ENCODE peak calls at places on chromosome 17, in five cellular contexts. M is HCT116, B is prostate gland, J is transverse colon, T is K562. L is an unnamed sample.

GRCh38 chr17:78168906-78169793 is 769 bp downstream of the SYNGR2 start:
- DNase-seq in M (peak), B (peak), J (peak), T (peak), L (peak)

GRCh38 chr17:7842380-7842949 is 8.4 kb downstream of the KDM6B start:
- DNase-seq in M (no peak), B (peak), J (peak), T (peak), L (no peak)

GRCh38 chr17:15498107-15498506 is 30.7 kb upstream of the CDRT4 start:
- DNase-seq in M (no peak), B (no peak), J (no peak), T (peak), L (no peak)

GRCh38 chr17:4777969-4778760 is 6.5 kb downstream of the TM4SF5 start:
- DNase-seq in M (no peak), B (no peak), J (no peak), T (no peak), L (no peak)

GRCh38 chr17:51563961-51564360 is 303.6 kb downstream of the UTP18 start:
- DNase-seq in M (no peak), B (no peak), J (no peak), T (no peak), L (no peak)

GRCh38 chr17:46085522-46085921 is 86.5 kb downstream of the STH start:
- DNase-seq in M (no peak), B (no peak), J (no peak), T (no peak), L (no peak)

GRCh38 chr17:27247071-27247957 is 46.6 kb upstream of the WSB1 start:
- DNase-seq in M (no peak), B (peak), J (peak), T (no peak), L (no peak)

GRCh38 chr17:72359811-72360210 is 239.0 kb downstream of the SOX9 start:
- DNase-seq in M (no peak), B (no peak), J (no peak), T (no peak), L (no peak)

GRCh38 chr17:28760987-28761562 is 17.3 kb downstream of the TRAF4 start:
- DNase-seq in M (no peak), B (peak), J (peak), T (no peak), L (no peak)

GRCh38 chr17:49783051-49783715 is 5.3 kb upstream of the KAT7 start:
- DNase-seq in M (no peak), B (no peak), J (no peak), T (no peak), L (no peak)

GRCh38 chr17:73984981-73985380 is 218.5 kb upstream of the RPL38 start:
- DNase-seq in M (no peak), B (no peak), J (no peak), T (no peak), L (no peak)

GRCh38 chr17:55527520-55528118 is 16.4 kb upstream of the SMIM36 start:
- DNase-seq in M (peak), B (peak), J (no peak), T (no peak), L (peak)

DNA sequence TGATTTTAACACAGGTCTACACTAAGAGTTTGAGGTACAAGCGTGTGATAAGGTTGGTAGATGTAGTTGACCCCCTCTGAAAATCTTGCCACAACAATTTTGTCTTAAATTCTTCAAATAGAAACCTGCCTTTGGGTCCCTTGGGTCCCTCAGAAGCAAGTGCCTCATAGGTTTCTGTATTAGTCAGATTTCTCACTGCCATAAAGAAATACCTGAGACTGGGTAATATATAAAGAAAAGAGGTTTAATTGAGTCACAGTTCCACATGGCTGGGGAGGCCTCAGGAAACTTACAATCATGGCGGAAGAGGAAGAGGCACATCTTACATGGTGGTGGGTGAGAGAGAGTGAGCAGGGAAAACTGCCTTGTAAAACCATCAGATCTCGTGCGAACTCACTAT is 301.2 kb downstream of the MAP2K6 start:
- DNase-seq in M (no peak), B (no peak), J (no peak), T (no peak), L (no peak)
- TF ChIP-seq POLR2A in M (no peak), B (no peak), J (no peak), T (no peak), L (no peak)

DNA sequence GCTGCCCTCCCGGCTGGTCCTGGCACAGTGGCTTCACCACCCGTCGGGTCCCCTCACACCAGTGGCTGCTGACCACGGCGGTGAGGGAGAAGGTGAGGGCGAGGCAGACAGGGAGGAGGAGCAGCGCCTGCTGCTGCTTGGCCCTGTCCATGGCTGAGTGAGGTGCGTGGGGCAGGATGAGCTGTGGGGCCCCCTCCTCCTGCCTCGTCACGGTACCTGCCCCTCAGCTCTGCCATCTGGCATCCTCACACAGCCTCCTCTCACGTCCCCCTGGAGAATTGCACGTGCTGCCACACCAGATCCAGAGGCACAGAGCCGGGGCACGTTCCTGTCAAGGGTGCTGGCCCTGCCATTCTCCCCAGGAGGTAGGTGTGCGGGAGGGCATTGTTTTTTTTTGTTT is at the start of gene GSG1L2:
- DNase-seq in M (no peak), B (no peak), J (no peak), T (no peak), L (no peak)
- TF ChIP-seq POLR2A in M (no peak), B (no peak), J (no peak), T (no peak), L (no peak)

DNA sequence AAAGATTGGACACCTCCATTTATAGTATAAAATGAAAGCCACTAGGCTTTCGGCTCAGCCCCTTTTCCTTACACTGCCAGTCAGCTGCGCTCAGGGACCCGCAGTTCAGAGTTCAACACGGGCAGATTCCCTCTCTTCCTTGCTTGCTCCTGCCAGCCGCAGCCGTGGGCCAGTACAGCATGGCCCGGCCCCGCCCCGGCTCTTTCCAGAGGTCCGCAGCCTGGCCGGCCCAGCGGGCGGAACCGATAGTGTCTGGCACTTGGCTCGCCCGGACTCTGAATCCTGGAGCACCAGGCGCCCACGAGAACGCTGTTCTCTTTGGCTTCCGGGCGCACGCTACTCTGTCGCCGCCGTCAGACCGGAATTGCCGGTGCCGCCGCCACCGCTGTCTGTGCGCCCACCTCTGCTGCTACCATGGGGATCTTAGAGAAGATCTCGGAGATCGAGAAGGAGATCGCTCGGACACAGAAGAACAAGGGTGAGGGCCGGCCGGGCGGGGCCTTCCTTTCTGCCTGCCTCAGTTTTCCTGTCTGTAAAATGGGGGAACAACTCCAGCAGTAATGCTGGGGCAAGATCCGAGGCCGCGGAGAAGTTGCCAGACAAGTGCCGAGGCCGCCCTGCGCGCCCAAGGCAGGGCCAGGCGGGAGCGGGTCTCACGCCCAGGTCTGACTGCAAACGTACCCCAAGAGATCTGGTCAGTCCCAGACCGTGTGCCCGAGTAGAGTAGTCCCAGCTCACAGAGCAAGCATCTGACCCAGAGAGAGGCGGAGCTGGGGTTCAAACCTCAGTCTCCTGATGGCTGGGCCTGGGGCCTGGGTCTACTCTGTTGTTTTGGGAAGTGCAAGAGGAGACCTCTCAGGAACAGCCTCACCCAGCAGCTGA is at the start of gene DRG2:
- DNase-seq in M (peak), B (peak), J (peak), T (peak), L (peak)
- TF ChIP-seq POLR2A in M (peak), B (no peak), J (peak), T (peak), L (peak)

GRCh38 chr17:70562137-70562536 is 392.8 kb downstream of the KCNJ2 start:
- DNase-seq in M (no peak), B (no peak), J (no peak), T (no peak), L (no peak)
- TF ChIP-seq POLR2A in M (no peak), B (no peak), J (no peak), T (no peak), L (no peak)

GRCh38 chr17:47650525-47651522 is 1.1 kb downstream of the KPNB1 start:
- DNase-seq in M (peak), B (peak), J (peak), T (peak), L (peak)

GRCh38 chr17:47652570-47652969 is 2.9 kb downstream of the KPNB1 start:
- DNase-seq in M (no peak), B (no peak), J (no peak), T (no peak), L (no peak)

GRCh38 chr17:47649153-47649971 is at the start of gene KPNB1:
- DNase-seq in M (peak), B (peak), J (peak), T (peak), L (peak)

GRCh38 chr17:47651704-47652103 is 2.0 kb downstream of the KPNB1 start:
- DNase-seq in M (no peak), B (no peak), J (no peak), T (no peak), L (no peak)

DNA sequence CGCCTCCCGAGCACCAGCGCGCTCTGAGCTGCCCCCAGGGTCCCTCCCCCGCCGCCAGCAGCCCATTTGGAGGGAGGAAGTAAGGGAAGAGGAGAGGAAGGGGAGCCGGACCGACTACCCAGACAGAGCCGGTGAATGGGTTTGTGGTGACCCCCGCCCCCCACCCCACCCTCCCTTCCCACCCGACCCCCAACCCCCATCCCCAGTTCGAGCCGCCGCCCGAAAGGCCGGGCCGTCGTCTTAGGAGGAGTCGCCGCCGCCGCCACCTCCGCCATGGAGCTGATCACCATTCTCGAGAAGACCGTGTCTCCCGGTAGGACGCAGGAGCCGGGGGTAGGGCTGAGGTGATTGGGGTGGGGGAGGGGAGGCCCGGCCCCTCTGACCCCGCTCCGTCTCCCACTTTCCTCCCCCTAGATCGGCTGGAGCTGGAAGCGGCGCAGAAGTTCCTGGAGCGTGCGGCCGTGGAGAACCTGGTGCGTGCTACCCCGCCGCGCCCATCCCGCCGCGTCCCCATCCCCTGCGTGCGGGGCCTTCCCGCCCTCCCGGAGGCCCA is 329 bp downstream of the KPNB1 start:
- DNase-seq in M (no peak), B (no peak), J (no peak), T (peak), L (no peak)
- TF ChIP-seq POLR2A in M (no peak), B (peak), J (peak), T (peak), L (peak)

DNA sequence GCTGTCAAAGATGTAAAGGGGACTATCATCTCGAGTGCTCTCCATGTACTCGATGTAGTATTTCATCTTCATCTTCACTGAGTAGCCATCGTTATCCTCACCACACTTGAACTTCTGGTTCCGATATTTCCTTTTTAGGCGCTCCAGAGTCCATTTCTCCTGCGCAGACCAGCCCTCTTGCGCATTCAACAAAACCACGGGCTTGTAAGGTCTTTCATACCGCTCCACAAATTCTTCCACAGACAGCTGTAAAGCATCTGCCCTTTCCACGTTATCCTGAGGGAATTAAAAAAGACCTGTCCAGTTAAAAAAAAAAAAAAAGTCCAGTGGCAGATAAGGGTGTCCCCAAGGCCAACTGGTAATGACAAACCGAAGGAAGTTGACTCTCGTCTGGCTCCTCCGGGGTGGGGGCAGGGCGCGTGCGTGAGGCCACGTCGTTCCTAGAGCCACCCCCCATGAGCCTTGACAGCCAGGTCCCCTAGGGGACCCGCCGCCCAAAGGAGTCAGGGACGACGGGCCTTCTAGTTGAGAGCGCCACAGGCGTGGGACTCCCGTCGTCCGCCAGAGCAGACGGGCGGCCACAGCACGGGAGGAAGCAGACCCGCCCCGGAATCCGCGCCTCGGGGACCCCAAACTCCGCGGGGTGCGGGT is 701 bp downstream of the JMJD6 start:
- DNase-seq in M (no peak), B (peak), J (peak), T (peak), L (no peak)
- TF ChIP-seq POLR2A in M (no peak), B (peak), J (no peak), T (peak), L (peak)

DNA sequence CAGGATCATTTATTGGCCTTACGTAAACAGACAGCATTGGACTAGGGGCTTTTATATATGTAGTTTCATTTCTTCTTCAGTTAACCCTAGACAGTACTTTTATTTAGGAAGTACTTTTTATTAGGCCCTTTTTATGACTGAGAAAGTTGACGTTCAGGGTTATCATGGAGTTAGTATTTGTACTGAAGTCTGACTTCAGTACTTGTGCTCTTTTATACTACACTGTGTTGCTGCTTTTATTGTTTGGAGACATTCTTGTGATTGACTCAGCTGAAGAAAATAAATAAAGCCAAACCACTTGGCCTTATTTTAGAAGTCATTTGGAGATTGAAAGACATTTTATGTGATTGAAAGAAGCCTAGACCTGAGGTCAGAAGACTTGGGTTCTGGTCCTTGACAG is 6.9 kb downstream of the LIG3 start:
- DNase-seq in M (no peak), B (no peak), J (no peak), T (no peak), L (no peak)
- TF ChIP-seq POLR2A in M (no peak), B (no peak), J (no peak), T (no peak), L (no peak)

GRCh38 chr17:82528484-82529265 is 9.1 kb downstream of the FOXK2 start:
- DNase-seq in M (peak), B (peak), J (peak), T (no peak), L (peak)
- TF ChIP-seq POLR2A in M (no peak), B (no peak), J (no peak), T (no peak), L (no peak)

GRCh38 chr17:81708739-81709185 is 3.3 kb upstream of the SLC25A10 start:
- DNase-seq in M (no peak), B (no peak), J (no peak), T (no peak), L (no peak)

GRCh38 chr17:81711814-81712467 is at the start of gene SLC25A10:
- DNase-seq in M (peak), B (peak), J (peak), T (peak), L (peak)

GRCh38 chr17:81712468-81713003 is 452 bp downstream of the SLC25A10 start:
- DNase-seq in M (no peak), B (peak), J (peak), T (no peak), L (peak)

GRCh38 chr17:81713004-81713555 is 996 bp downstream of the SLC25A10 start:
- DNase-seq in M (no peak), B (no peak), J (no peak), T (no peak), L (no peak)

DNA sequence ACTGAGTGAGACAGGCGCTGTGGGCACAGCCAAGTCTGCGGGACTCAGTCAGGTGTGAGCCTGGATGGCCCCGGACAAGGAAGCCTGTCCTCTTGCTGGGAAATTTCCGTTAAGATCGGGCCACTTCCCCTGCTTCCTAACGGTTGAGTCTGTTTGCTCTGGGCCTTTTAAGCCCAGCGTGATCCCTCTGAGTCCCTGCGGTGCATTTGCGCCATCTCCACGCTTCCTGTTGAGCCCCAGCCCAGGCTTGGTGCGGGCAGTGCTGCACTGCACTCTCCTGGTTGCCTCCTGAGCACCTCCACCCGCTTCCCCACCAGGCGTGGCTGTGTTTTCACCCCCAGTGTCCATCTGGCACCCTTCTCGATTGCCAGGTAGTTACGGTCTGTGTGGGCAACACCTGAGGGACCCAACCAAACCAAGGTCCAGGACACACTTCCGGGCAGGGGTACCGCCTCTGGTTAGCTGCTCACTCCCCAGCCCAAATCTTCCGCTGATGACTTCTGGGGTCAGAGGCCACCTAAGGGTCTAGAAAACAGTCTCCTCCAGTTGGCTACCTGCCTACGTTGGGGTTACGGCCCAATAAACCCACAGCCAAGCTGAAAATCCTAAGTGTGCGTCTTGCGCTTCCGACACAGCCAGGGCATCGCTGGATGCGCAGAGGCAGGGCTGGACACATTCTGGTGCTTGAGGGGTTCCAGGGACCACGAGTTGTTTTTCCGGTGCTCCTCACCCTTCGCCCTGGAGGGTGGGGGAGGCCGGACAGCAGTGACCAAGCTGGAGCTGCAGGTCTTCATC is 1.4 kb upstream of the SLC25A10 start:
- DNase-seq in M (no peak), B (no peak), J (peak), T (no peak), L (no peak)
- TF ChIP-seq POLR2A in M (peak), B (no peak), J (peak), T (peak), L (no peak)